ENCODE peak calls at places on chromosomes 2 and 18, in five cellular contexts. One of them, this sample, is unnamed.
A peak's percentile ranks its signal among the peaks of the same experiment; 100 is the strongest.

GRCh38 chr2:27703638-27704341 is 40.1 kb downstream of the SLC4A1AP start:
- DNase-seq in HCT116: peak; percentile 71
- DNase-seq in colonic mucosa: peak; percentile 89
- DNase-seq in tibial artery: peak; percentile 93
- DNase-seq in A549: peak; percentile 90
- DNase-seq in this sample: peak; percentile 74

GRCh38 chr2:53519925-53520629 is 247.5 kb upstream of the CHAC2 start:
- DNase-seq in tibial artery: no peak
- DNase-seq in HCT116: no peak
- DNase-seq in A549: no peak
- DNase-seq in colonic mucosa: no peak
- DNase-seq in this sample: no peak

GRCh38 chr2:159925975-159926374 is 128.0 kb upstream of the CD302 start:
- DNase-seq in A549: no peak
- DNase-seq in HCT116: no peak
- DNase-seq in tibial artery: no peak
- DNase-seq in colonic mucosa: no peak
- DNase-seq in this sample: no peak

GRCh38 chr2:239307921-239308620 is 92.7 kb downstream of the HDAC4 start:
- DNase-seq in HCT116: no peak
- DNase-seq in colonic mucosa: no peak
- DNase-seq in A549: no peak
- DNase-seq in tibial artery: peak; percentile 18
- DNase-seq in this sample: no peak

GRCh38 chr2:65430515-65431416 is 1.6 kb downstream of the SPRED2 start:
- DNase-seq in A549: peak; percentile 40
- DNase-seq in HCT116: peak; percentile 75
- DNase-seq in colonic mucosa: peak; percentile 77
- DNase-seq in tibial artery: peak; percentile 57
- DNase-seq in this sample: peak; percentile 32

GRCh38 chr2:237456200-237456731 is 30.8 kb upstream of the MLPH start:
- DNase-seq in HCT116: no peak
- DNase-seq in tibial artery: peak; percentile 89
- DNase-seq in A549: no peak
- DNase-seq in colonic mucosa: no peak
- DNase-seq in this sample: no peak

GRCh38 chr2:230927711-230928341 is 2.8 kb upstream of the GPR55 start:
- DNase-seq in colonic mucosa: no peak
- DNase-seq in A549: no peak
- DNase-seq in tibial artery: no peak
- DNase-seq in HCT116: no peak
- DNase-seq in this sample: no peak

GRCh38 chr2:230824406-230824978 is 40.2 kb upstream of the ITM2C start:
- DNase-seq in colonic mucosa: peak; percentile 64
- DNase-seq in HCT116: peak; percentile 77
- DNase-seq in A549: peak; percentile 46
- DNase-seq in tibial artery: no peak
- DNase-seq in this sample: peak; percentile 25

GRCh38 chr2:169662744-169663143 is 31.5 kb downstream of the CFAP210 start:
- DNase-seq in colonic mucosa: no peak
- DNase-seq in A549: no peak
- DNase-seq in HCT116: no peak
- DNase-seq in tibial artery: no peak
- DNase-seq in this sample: no peak

GRCh38 chr2:119723784-119724467 is 35.8 kb upstream of the PTPN4 start:
- DNase-seq in tibial artery: no peak
- DNase-seq in A549: no peak
- DNase-seq in HCT116: no peak
- DNase-seq in colonic mucosa: no peak
- DNase-seq in this sample: no peak

GRCh38 chr2:16187517-16187887 is 247.2 kb downstream of the MYCN start:
- DNase-seq in colonic mucosa: no peak
- DNase-seq in tibial artery: no peak
- DNase-seq in A549: no peak
- DNase-seq in HCT116: no peak
- DNase-seq in this sample: no peak

GRCh38 chr2:229387815-229388214 is 116.7 kb upstream of the PID1 start:
- DNase-seq in tibial artery: no peak
- DNase-seq in HCT116: no peak
- DNase-seq in A549: no peak
- DNase-seq in colonic mucosa: no peak
- DNase-seq in this sample: no peak

GRCh38 chr2:181143790-181144300 is 163.4 kb downstream of the UBE2E3 start:
- DNase-seq in tibial artery: no peak
- DNase-seq in colonic mucosa: no peak
- DNase-seq in HCT116: no peak
- DNase-seq in A549: no peak
- DNase-seq in this sample: no peak

GRCh38 chr18:47248610-47249343 is 2.7 kb downstream of the SKOR2 start:
- DNase-seq in A549: no peak
- DNase-seq in tibial artery: no peak
- DNase-seq in colonic mucosa: no peak
- DNase-seq in HCT116: no peak
- DNase-seq in this sample: no peak

GRCh38 chr2:38386377-38386776 is 9.3 kb upstream of the ATL2 start:
- DNase-seq in A549: no peak
- DNase-seq in HCT116: no peak
- DNase-seq in colonic mucosa: no peak
- DNase-seq in tibial artery: no peak
- DNase-seq in this sample: peak; percentile 15

GRCh38 chr18:34880882-34881852 is 160.0 kb upstream of the MAPRE2 start:
- DNase-seq in tibial artery: no peak
- DNase-seq in colonic mucosa: no peak
- DNase-seq in HCT116: no peak
- DNase-seq in A549: no peak
- DNase-seq in this sample: no peak

GRCh38 chr2:180980943-180981898 is 816 bp downstream of the UBE2E3 start:
- DNase-seq in A549: no peak
- DNase-seq in HCT116: no peak
- DNase-seq in tibial artery: no peak
- DNase-seq in colonic mucosa: peak; percentile 38
- DNase-seq in this sample: no peak

GRCh38 chr2:237863659-237864029 is 4.2 kb downstream of the RAMP1 start:
- DNase-seq in A549: no peak
- DNase-seq in tibial artery: no peak
- DNase-seq in HCT116: no peak
- DNase-seq in colonic mucosa: no peak
- DNase-seq in this sample: no peak

GRCh38 chr2:223469270-223470057 is 132.7 kb downstream of the SCG2 start:
- DNase-seq in HCT116: no peak
- DNase-seq in A549: no peak
- DNase-seq in colonic mucosa: peak; percentile 24
- DNase-seq in tibial artery: peak; percentile 90
- DNase-seq in this sample: peak; percentile 52

GRCh38 chr2:187985923-187986322 is 305.8 kb upstream of the GULP1 start:
- DNase-seq in colonic mucosa: no peak
- DNase-seq in tibial artery: no peak
- DNase-seq in A549: no peak
- DNase-seq in HCT116: no peak
- DNase-seq in this sample: no peak

GRCh38 chr18:23135679-23136325 is 517 bp downstream of the CABLES1 start:
- DNase-seq in HCT116: no peak
- DNase-seq in colonic mucosa: peak; percentile 28
- DNase-seq in A549: no peak
- DNase-seq in tibial artery: peak; percentile 28
- DNase-seq in this sample: no peak
- H3K4me1 ChIP-seq in HCT116: peaks cover 40% of the 10 kb centered on the region
- H3K4me1 ChIP-seq in colonic mucosa: peaks cover 10% of the 10 kb centered on the region
- H3K4me1 ChIP-seq in A549: peaks cover 22% of the 10 kb centered on the region
- H3K4me1 ChIP-seq in tibial artery: peaks cover 40% of the 10 kb centered on the region
- H3K4me1 ChIP-seq in this sample: no peaks in the 10 kb centered on the region

GRCh38 chr2:46847726-46848421 is 67.7 kb downstream of the MCFD2 start:
- DNase-seq in A549: no peak
- DNase-seq in tibial artery: peak; percentile 32
- DNase-seq in colonic mucosa: no peak
- DNase-seq in HCT116: no peak
- DNase-seq in this sample: peak; percentile 61
- H3K27ac ChIP-seq in A549: peak overlapping the region; percentile 99
- H3K27ac ChIP-seq in tibial artery: peak overlapping the region; percentile 90
- H3K27ac ChIP-seq in colonic mucosa: peak overlapping the region; percentile 93
- H3K27ac ChIP-seq in HCT116: peak overlapping the region; percentile 66
- H3K27ac ChIP-seq in this sample: peak overlapping the region; percentile 46

GRCh38 chr18:66564236-66564635 is 39.7 kb downstream of the CDH19 start:
- DNase-seq in colonic mucosa: no peak
- DNase-seq in A549: no peak
- DNase-seq in HCT116: no peak
- DNase-seq in tibial artery: no peak
- DNase-seq in this sample: no peak

GRCh38 chr18:66558773-66559172 is 45.1 kb downstream of the CDH19 start:
- DNase-seq in tibial artery: no peak
- DNase-seq in HCT116: no peak
- DNase-seq in colonic mucosa: no peak
- DNase-seq in A549: no peak
- DNase-seq in this sample: peak; percentile 12

GRCh38 chr18:66562279-66562678 is 41.6 kb downstream of the CDH19 start:
- DNase-seq in HCT116: no peak
- DNase-seq in colonic mucosa: no peak
- DNase-seq in tibial artery: no peak
- DNase-seq in A549: no peak
- DNase-seq in this sample: no peak

GRCh38 chr18:66557091-66557490 is 46.8 kb downstream of the CDH19 start:
- DNase-seq in HCT116: no peak
- DNase-seq in tibial artery: no peak
- DNase-seq in colonic mucosa: no peak
- DNase-seq in A549: no peak
- DNase-seq in this sample: peak; percentile 47

GRCh38 chr18:66560092-66560491 is 43.8 kb downstream of the CDH19 start:
- DNase-seq in tibial artery: no peak
- DNase-seq in A549: no peak
- DNase-seq in colonic mucosa: peak; percentile 20
- DNase-seq in HCT116: no peak
- DNase-seq in this sample: peak; percentile 10
- TF ChIP-seq CTCF in tibial artery: no peak
- TF ChIP-seq CTCF in A549: peak; percentile 39
- TF ChIP-seq CTCF in colonic mucosa: peak; percentile 35
- TF ChIP-seq CTCF in HCT116: peak; percentile 5
- TF ChIP-seq CTCF in this sample: peak; percentile 48

GRCh38 chr18:2978208-2978607 is 34.7 kb downstream of the LPIN2 start:
- DNase-seq in A549: no peak
- DNase-seq in tibial artery: no peak
- DNase-seq in HCT116: no peak
- DNase-seq in colonic mucosa: no peak
- DNase-seq in this sample: no peak
- H3K4me1 ChIP-seq in A549: peaks cover 82% of the 10 kb centered on the region
- H3K4me1 ChIP-seq in tibial artery: peaks cover 46% of the 10 kb centered on the region
- H3K4me1 ChIP-seq in HCT116: peaks cover 29% of the 10 kb centered on the region
- H3K4me1 ChIP-seq in colonic mucosa: peaks cover 4% of the 10 kb centered on the region
- H3K4me1 ChIP-seq in this sample: peaks cover 13% of the 10 kb centered on the region

GRCh38 chr2:151907933-151908882 is 80.0 kb upstream of the ARL5A start:
- DNase-seq in HCT116: no peak
- DNase-seq in tibial artery: no peak
- DNase-seq in colonic mucosa: no peak
- DNase-seq in A549: no peak
- DNase-seq in this sample: no peak

GRCh38 chr2:151907286-151907932 is 79.2 kb upstream of the ARL5A start:
- DNase-seq in colonic mucosa: no peak
- DNase-seq in HCT116: no peak
- DNase-seq in A549: no peak
- DNase-seq in tibial artery: no peak
- DNase-seq in this sample: no peak

GRCh38 chr2:151906633-151906998 is 78.4 kb upstream of the ARL5A start:
- DNase-seq in tibial artery: no peak
- DNase-seq in HCT116: no peak
- DNase-seq in colonic mucosa: no peak
- DNase-seq in A549: no peak
- DNase-seq in this sample: no peak

GRCh38 chr2:151904807-151905206 is 76.6 kb upstream of the ARL5A start:
- DNase-seq in tibial artery: no peak
- DNase-seq in HCT116: no peak
- DNase-seq in A549: no peak
- DNase-seq in colonic mucosa: no peak
- DNase-seq in this sample: no peak

DNA sequence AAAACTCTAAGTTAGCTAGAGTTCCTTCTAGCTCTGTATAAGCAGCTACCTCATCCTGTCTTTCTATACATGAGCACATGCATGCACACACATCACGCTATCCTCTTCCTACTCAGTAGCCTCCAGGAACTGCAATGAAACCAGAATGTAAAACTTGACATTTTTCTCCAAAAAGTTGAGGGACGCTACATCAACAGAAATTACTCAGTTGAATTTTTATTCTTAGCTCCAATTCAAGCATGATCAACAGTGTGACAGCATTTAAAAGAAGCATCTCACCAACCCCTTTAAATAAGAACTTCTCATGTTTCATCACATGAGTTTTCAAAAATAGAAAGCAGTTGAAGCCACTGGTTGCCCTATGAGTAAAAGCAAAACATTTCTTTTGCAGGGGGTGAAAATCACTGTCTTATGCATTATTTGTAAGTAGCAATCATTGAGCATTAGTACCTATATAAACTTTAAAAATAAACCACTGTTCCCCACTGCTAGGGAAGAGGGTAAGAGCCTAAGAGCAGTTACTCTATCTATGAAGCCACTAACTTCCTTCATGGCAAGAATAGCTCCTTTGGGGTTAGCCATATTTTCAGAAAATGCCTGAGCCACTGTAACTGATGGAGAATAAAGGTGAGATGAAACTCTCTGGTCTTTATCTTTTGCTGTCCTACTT is 77.9 kb upstream of the ARL5A start:
- DNase-seq in A549: no peak
- DNase-seq in HCT116: no peak
- DNase-seq in colonic mucosa: no peak
- DNase-seq in tibial artery: no peak
- DNase-seq in this sample: no peak
- H3K27ac ChIP-seq in A549: no peak overlapping the region
- H3K27ac ChIP-seq in HCT116: no peak overlapping the region
- H3K27ac ChIP-seq in colonic mucosa: no peak overlapping the region
- H3K27ac ChIP-seq in tibial artery: peak overlapping the region; percentile 16
- H3K27ac ChIP-seq in this sample: no peak overlapping the region

DNA sequence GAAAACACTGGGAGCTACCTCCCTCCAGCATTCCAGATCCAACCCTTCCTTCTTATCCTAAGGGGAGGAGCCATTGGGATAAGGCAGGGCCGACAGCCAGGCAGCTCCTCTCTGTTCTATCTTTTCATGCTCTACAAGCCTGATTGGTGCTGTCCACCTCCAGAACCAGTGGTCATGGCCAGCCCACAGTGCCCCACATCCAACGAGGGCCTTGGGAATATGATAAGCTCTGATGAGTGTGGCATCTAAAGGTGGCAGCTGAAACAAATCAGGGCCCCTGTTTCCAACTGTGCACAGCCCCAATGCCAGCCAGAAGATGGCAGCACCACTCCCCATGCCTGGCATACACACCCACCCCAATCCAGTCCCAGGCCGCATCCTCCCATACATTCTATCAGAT is 329.3 kb downstream of the C1D start:
- DNase-seq in colonic mucosa: no peak
- DNase-seq in A549: peak; percentile 21
- DNase-seq in HCT116: peak; percentile 12
- DNase-seq in tibial artery: no peak
- DNase-seq in this sample: no peak
- TF ChIP-seq CTCF in colonic mucosa: no peak
- TF ChIP-seq CTCF in A549: peak; percentile 41
- TF ChIP-seq CTCF in HCT116: peak; percentile 36
- TF ChIP-seq CTCF in tibial artery: peak; percentile 7
- TF ChIP-seq CTCF in this sample: peak; percentile 60

This sample was measured in foreskin keratinocyte.